ENCODE peak calls at places on chromosomes 2 and 18, in five cellular contexts. P, L, O, J and W are unnamed samples.

GRCh38 chr2:160254363-160254762 is 54.3 kb upstream of the ITGB6 start:
- DNase-seq in P (peak), L (no peak), J (no peak), O (no peak), W (no peak)

GRCh38 chr2:68935471-68935870 is 17.2 kb downstream of the GKN2 start:
- DNase-seq in J (no peak), P (no peak), O (no peak), L (no peak), W (no peak)

GRCh38 chr2:10087360-10087759 is 7.1 kb upstream of the CYS1 start:
- DNase-seq in J (no peak), P (no peak), O (no peak), L (no peak), W (no peak)

GRCh38 chr2:28613616-28614501 is 118.0 kb downstream of the PLB1 start:
- DNase-seq in P (peak), O (no peak), J (peak), L (no peak), W (peak)

GRCh38 chr2:42102606-42103450 is 55.0 kb downstream of the PKDCC start:
- DNase-seq in P (peak), L (no peak), J (no peak), O (no peak), W (no peak)

GRCh38 chr2:233802132-233802815 is 24.1 kb downstream of the MROH2A start:
- DNase-seq in P (no peak), J (no peak), O (no peak), L (no peak), W (no peak)

GRCh38 chr2:38830546-38831159 is 45.1 kb downstream of the DHX57 start:
- DNase-seq in L (no peak), J (no peak), P (no peak), O (no peak), W (no peak)

GRCh38 chr2:109164739-109165221 is 35.8 kb downstream of the SH3RF3 start:
- DNase-seq in O (peak), P (peak), L (no peak), J (peak), W (no peak)

GRCh38 chr2:23475036-23475435 is 90.1 kb downstream of the KLHL29 start:
- DNase-seq in O (no peak), L (no peak), P (no peak), J (no peak), W (no peak)

GRCh38 chr2:60540054-60540453 is 13.4 kb downstream of the BCL11A start:
- DNase-seq in O (no peak), J (no peak), P (no peak), L (no peak), W (no peak)

GRCh38 chr2:648476-649424 is 28.5 kb downstream of the TMEM18 start:
- DNase-seq in P (no peak), O (no peak), L (no peak), J (no peak), W (no peak)

GRCh38 chr2:13413989-13414388 is 697.3 kb downstream of the TRIB2 start:
- DNase-seq in P (no peak), J (no peak), O (no peak), L (no peak), W (peak)

GRCh38 chr2:120013569-120014223 is 819 bp downstream of the EPB41L5 start:
- DNase-seq in L (no peak), P (no peak), O (no peak), J (no peak), W (peak)

GRCh38 chr2:44362207-44363015 is 664 bp downstream of the CAMKMT start:
- DNase-seq in J (no peak), L (peak), O (no peak), P (peak), W (peak)

GRCh38 chr18:2997846-2998599 is 14.9 kb downstream of the LPIN2 start:
- DNase-seq in J (no peak), P (no peak), O (no peak), L (no peak), W (no peak)

GRCh38 chr2:131580187-131580586 is 52.5 kb downstream of the CCDC74A start:
- DNase-seq in P (no peak), O (no peak), J (no peak), L (peak), W (no peak)

GRCh38 chr2:31271851-31272267 is 37.9 kb downstream of the EHD3 start:
- DNase-seq in L (no peak), P (no peak), J (no peak), O (no peak), W (peak)

GRCh38 chr2:182668671-182669070 is 47.4 kb upstream of the DNAJC10 start:
- DNase-seq in J (peak), O (no peak), P (peak), L (no peak), W (peak)

GRCh38 chr2:166628478-166629136 is 134.6 kb upstream of the SCN7A start:
- DNase-seq in L (no peak), J (no peak), P (no peak), O (no peak), W (peak)

GRCh38 chr2:20916604-20917286 is 93.8 kb upstream of the LDAH start:
- DNase-seq in L (no peak), J (no peak), O (peak), P (no peak), W (peak)

GRCh38 chr2:21281876-21282514 is 158.2 kb downstream of the TDRD15 start:
- DNase-seq in O (no peak), J (no peak), L (no peak), P (no peak), W (no peak)

GRCh38 chr2:32627901-32628645 is at the start of gene TTC27:
- DNase-seq in L (peak), J (peak), O (peak), P (peak), W (peak)

GRCh38 chr2:167104691-167105090 is 216.4 kb downstream of the XIRP2 start:
- DNase-seq in P (no peak), O (no peak), L (no peak), J (no peak), W (no peak)

GRCh38 chr2:238493880-238494572 is 67.3 kb downstream of the ASB1 start:
- DNase-seq in J (no peak), P (no peak), L (peak), O (no peak), W (no peak)

DNA sequence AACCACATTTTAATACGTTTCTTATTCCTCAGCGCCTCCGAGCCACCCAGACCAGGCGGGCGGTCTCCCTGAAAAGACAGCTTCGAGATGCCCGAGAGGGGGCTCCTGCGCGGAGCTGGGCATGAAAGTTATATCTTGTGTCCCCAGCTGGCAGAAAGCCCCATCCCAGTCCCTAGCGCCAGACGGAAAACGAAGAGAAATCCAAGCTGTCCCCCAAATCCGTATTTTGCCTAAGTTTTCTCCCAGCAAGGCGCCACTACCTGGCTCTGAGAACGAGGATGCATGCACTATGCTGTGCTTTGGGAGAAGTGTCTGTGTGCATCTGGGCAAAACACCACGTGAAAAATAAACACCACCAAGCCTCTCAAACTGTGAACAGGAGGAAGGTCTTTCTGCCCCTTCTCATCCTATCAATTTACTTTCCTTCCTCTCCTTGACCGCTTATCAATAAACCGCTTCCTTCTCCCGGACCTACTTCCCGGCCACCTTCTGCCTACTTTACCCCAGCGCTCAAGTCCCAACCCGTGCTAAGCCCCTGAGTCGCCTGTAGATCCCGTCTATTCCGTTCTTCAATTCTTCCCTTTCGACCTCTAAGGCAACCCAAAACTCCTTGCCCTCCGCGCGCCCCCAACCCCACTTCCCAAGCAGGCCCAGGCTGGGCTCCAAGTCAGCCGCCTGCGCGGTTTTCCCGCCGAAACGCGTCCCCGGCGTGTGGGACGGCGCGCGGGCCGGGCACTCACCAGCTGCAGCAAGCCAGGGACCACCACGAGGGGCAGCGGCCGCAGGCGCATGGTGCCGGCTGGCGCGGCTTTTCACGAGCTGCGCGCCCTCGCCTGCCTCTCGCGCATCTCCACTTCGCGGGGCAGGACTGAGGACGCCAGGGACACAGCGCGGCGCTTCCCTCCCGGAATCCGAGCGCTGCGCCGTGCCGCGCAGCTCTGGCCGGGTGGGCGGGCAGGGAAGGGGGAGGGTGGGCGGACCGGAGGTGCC is at the start of gene NXPH2:
- DNase-seq in P (no peak), J (no peak), L (no peak), O (no peak), W (no peak)
- H3K4me3 ChIP-seq in P (peak), J (peak), L (no peak), O (no peak), W (peak)

DNA sequence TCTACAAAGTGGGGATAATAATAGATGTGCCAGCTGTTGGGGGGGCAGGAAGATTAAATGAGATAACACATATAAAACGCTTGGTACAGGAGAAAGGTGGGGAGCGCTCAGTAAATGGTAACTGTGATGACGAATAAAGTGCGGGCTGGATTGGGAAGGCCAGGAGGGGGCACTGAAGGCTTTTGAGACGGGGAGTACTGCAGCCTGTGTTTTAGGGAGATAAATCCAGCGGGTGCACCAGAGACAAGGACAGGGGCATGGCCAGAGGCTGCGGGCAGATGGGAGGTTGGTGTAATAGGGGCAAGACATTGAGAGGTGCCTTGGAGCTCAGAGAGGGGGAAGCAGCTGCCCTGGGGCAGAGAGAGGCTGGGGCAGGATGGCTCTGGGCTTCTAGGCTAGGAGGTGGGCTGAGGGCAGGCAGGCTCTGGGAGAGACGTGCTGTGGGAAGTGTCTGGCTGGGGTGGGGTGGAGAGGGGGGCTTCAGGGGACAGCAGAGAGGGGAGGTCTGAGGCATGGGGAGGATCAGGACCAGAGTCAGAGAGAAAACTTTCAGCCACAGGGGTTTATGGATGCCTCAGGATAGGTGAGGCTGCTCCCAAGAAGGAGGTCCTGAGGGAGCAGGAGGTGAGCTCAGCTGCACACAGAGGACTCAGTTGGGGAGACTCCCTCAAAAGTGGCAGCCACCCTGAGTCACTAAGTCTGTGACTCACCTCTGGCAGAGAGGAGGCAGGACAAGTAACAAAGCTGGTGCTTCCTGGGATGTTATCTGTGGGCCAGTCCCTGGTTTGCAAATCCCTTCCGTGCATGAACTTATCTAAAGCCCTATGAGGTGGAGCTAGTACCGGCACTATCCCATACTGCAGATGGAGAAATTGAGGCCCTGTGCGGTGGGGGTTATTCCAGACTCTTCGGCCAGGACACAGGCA is 18.9 kb downstream of the TEX44 start:
- DNase-seq in P (no peak), L (peak), J (no peak), O (no peak), W (peak)
- H3K4me3 ChIP-seq in P (no peak), L (no peak), J (no peak), O (no peak), W (no peak)

GRCh38 chr18:6624271-6624670 is 105.2 kb upstream of the ARHGAP28 start:
- DNase-seq in J (peak), P (peak), O (peak), L (no peak), W (peak)
- H3K4me3 ChIP-seq in J (no peak), P (no peak), O (no peak), L (no peak), W (no peak)

GRCh38 chr18:21074336-21075323 is 37.0 kb downstream of the ROCK1 start:
- DNase-seq in J (no peak), O (no peak), P (no peak), L (peak), W (peak)
- H3K4me3 ChIP-seq in J (no peak), O (no peak), P (no peak), L (peak), W (no peak)

DNA sequence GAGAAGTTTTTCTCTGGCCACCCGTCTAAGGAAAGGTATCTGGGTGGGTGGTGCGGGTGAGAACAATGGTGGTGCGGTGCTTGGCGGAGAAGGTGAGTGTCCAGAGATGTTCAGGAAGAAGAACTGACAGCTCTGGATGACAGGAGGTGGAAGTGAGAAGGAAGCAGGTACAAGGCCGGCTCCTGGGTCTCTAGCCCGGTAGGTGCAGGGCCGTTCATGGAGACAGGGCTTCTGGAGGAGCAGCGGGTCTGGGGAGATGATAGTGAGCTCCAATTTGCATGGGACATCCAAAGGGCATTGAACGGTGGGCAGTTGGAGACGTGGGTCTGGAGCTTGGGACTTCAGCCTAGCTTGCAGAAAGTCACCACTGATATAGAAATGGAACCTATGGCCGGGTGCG is 979 bp upstream of the FAHD2B start:
- DNase-seq in J (no peak), L (no peak), O (no peak), P (no peak), W (no peak)
- H3K4me3 ChIP-seq in J (peak), L (peak), O (peak), P (no peak), W (no peak)

GRCh38 chr2:25131567-25132295 is 36.6 kb downstream of the POMC start:
- DNase-seq in O (no peak), J (no peak), P (no peak), L (no peak), W (peak)

GRCh38 chr2:25132693-25133092 is 35.7 kb downstream of the POMC start:
- DNase-seq in O (no peak), J (no peak), P (no peak), L (no peak), W (no peak)

GRCh38 chr2:25129901-25130520 is 38.4 kb downstream of the POMC start:
- DNase-seq in O (no peak), L (no peak), P (no peak), J (no peak), W (no peak)

GRCh38 chr2:25131253-25131566 is 37.2 kb downstream of the POMC start:
- DNase-seq in O (no peak), L (no peak), P (no peak), J (no peak), W (no peak)

GRCh38 chr2:25132296-25132630 is 36.1 kb downstream of the POMC start:
- DNase-seq in O (no peak), L (no peak), P (no peak), J (no peak), W (no peak)
- H3K4me3 ChIP-seq in O (no peak), L (no peak), P (no peak), J (no peak), W (peak)

GRCh38 chr2:106030287-106031268 is 163.5 kb downstream of the UXS1 start:
- DNase-seq in L (no peak), O (peak), J (peak), P (peak), W (peak)
- H3K4me3 ChIP-seq in L (no peak), O (no peak), J (no peak), P (no peak), W (no peak)

GRCh38 chr2:15943378-15943851 is 3.1 kb downstream of the MYCN start:
- DNase-seq in P (no peak), J (no peak), L (no peak), O (no peak), W (no peak)
- H3K4me3 ChIP-seq in P (no peak), J (no peak), L (no peak), O (no peak), W (no peak)

GRCh38 chr2:26566081-26566375 is 75.1 kb downstream of the CIB4 start:
- DNase-seq in L (no peak), O (no peak), J (no peak), P (no peak), W (no peak)
- H3K4me3 ChIP-seq in L (no peak), O (no peak), J (no peak), P (no peak), W (no peak)

GRCh38 chr2:207041279-207041678 is 102.0 kb downstream of the CPO start:
- DNase-seq in O (no peak), P (peak), J (no peak), L (no peak), W (no peak)
- H3K4me3 ChIP-seq in O (no peak), P (no peak), J (no peak), L (no peak), W (no peak)